ENCODE peak calls at places on chromosomes 12 and 14, in four cellular contexts. One of them, this sample, is unnamed.

GRCh38 chr14:100605706-100606686 is 18.8 kb upstream of the BEGAIN start:
- DNase-seq in cardiac fibroblast: no peak
- DNase-seq in neuronal stem cell: no peak
- DNase-seq in bronchial epithelial cell: no peak
- DNase-seq in this sample: peak

GRCh38 chr12:53999596-54000104 is 311 bp upstream of the HOXC9 start:
- DNase-seq in bronchial epithelial cell: no peak
- DNase-seq in cardiac fibroblast: peak
- DNase-seq in neuronal stem cell: no peak
- DNase-seq in this sample: peak

GRCh38 chr14:64218344-64219240 is 75.6 kb downstream of the ESR2 start:
- DNase-seq in cardiac fibroblast: peak
- DNase-seq in bronchial epithelial cell: no peak
- DNase-seq in neuronal stem cell: no peak
- DNase-seq in this sample: no peak

GRCh38 chr12:41051909-41052308 is 136.2 kb upstream of the PDZRN4 start:
- DNase-seq in neuronal stem cell: no peak
- DNase-seq in bronchial epithelial cell: no peak
- DNase-seq in cardiac fibroblast: no peak
- DNase-seq in this sample: no peak

GRCh38 chr12:6620137-6620884 is 13.1 kb upstream of the CHD4 start:
- DNase-seq in cardiac fibroblast: peak
- DNase-seq in neuronal stem cell: no peak
- DNase-seq in bronchial epithelial cell: no peak
- DNase-seq in this sample: peak

GRCh38 chr12:13251496-13251895 is 55.0 kb downstream of the EMP1 start:
- DNase-seq in bronchial epithelial cell: no peak
- DNase-seq in neuronal stem cell: no peak
- DNase-seq in cardiac fibroblast: no peak
- DNase-seq in this sample: no peak

GRCh38 chr14:105914738-105915385 is 388.5 kb downstream of the TMEM121 start:
- DNase-seq in cardiac fibroblast: no peak
- DNase-seq in neuronal stem cell: no peak
- DNase-seq in bronchial epithelial cell: no peak
- DNase-seq in this sample: no peak

GRCh38 chr12:107775093-107775721 is 703 bp downstream of the ASCL4 start:
- DNase-seq in cardiac fibroblast: peak
- DNase-seq in neuronal stem cell: peak
- DNase-seq in bronchial epithelial cell: no peak
- DNase-seq in this sample: peak

GRCh38 chr12:2017724-2018337 is 13.6 kb upstream of the DCP1B start:
- DNase-seq in bronchial epithelial cell: no peak
- DNase-seq in cardiac fibroblast: no peak
- DNase-seq in neuronal stem cell: no peak
- DNase-seq in this sample: no peak

GRCh38 chr12:79690156-79690605 is 583 bp downstream of the PAWR start:
- DNase-seq in cardiac fibroblast: no peak
- DNase-seq in bronchial epithelial cell: no peak
- DNase-seq in neuronal stem cell: peak
- DNase-seq in this sample: no peak

GRCh38 chr12:31931796-31932715 is 27.2 kb upstream of the RESF1 start:
- DNase-seq in neuronal stem cell: no peak
- DNase-seq in cardiac fibroblast: no peak
- DNase-seq in bronchial epithelial cell: no peak
- DNase-seq in this sample: peak

GRCh38 chr14:31930493-31931225 is 146.4 kb upstream of the ARHGAP5 start:
- DNase-seq in cardiac fibroblast: peak
- DNase-seq in bronchial epithelial cell: peak
- DNase-seq in neuronal stem cell: no peak
- DNase-seq in this sample: no peak

GRCh38 chr14:64806862-64807495 is 72.7 kb downstream of the SPTB start:
- DNase-seq in bronchial epithelial cell: no peak
- DNase-seq in neuronal stem cell: no peak
- DNase-seq in cardiac fibroblast: no peak
- DNase-seq in this sample: no peak

GRCh38 chr14:52103416-52103815 is 34.6 kb upstream of the NID2 start:
- DNase-seq in neuronal stem cell: no peak
- DNase-seq in cardiac fibroblast: no peak
- DNase-seq in bronchial epithelial cell: no peak
- DNase-seq in this sample: no peak

GRCh38 chr14:56057071-56057865 is 60.9 kb upstream of the PELI2 start:
- DNase-seq in neuronal stem cell: peak
- DNase-seq in bronchial epithelial cell: no peak
- DNase-seq in cardiac fibroblast: no peak
- DNase-seq in this sample: no peak

GRCh38 chr12:114779647-114780046 is 95.7 kb upstream of the TBX3 start:
- DNase-seq in bronchial epithelial cell: no peak
- DNase-seq in cardiac fibroblast: no peak
- DNase-seq in neuronal stem cell: no peak
- DNase-seq in this sample: no peak

GRCh38 chr14:74290415-74290814 is 12.3 kb downstream of the ABCD4 start:
- DNase-seq in bronchial epithelial cell: peak
- DNase-seq in cardiac fibroblast: peak
- DNase-seq in neuronal stem cell: no peak
- DNase-seq in this sample: peak

GRCh38 chr12:109130755-109131521 is 14.6 kb downstream of the ACACB start:
- DNase-seq in bronchial epithelial cell: no peak
- DNase-seq in neuronal stem cell: no peak
- DNase-seq in cardiac fibroblast: no peak
- DNase-seq in this sample: no peak

GRCh38 chr12:98618952-98619351 is 25.5 kb downstream of the SLC25A3 start:
- DNase-seq in cardiac fibroblast: peak
- DNase-seq in neuronal stem cell: no peak
- DNase-seq in bronchial epithelial cell: peak
- DNase-seq in this sample: no peak

GRCh38 chr12:68358532-68359485 is 26.6 kb upstream of the MDM1 start:
- DNase-seq in cardiac fibroblast: peak
- DNase-seq in bronchial epithelial cell: peak
- DNase-seq in neuronal stem cell: peak
- DNase-seq in this sample: peak

GRCh38 chr14:90630407-90630806 is 185.8 kb downstream of the TTC7B start:
- DNase-seq in bronchial epithelial cell: peak
- DNase-seq in cardiac fibroblast: no peak
- DNase-seq in neuronal stem cell: no peak
- DNase-seq in this sample: no peak

GRCh38 chr12:2813573-2814185 is 1.2 kb downstream of the ITFG2 start:
- DNase-seq in bronchial epithelial cell: peak
- DNase-seq in cardiac fibroblast: peak
- DNase-seq in neuronal stem cell: no peak
- DNase-seq in this sample: peak

GRCh38 chr12:52195065-52195730 is 3.4 kb upstream of the KRT80 start:
- DNase-seq in bronchial epithelial cell: no peak
- DNase-seq in cardiac fibroblast: peak
- DNase-seq in neuronal stem cell: no peak
- DNase-seq in this sample: no peak

DNA sequence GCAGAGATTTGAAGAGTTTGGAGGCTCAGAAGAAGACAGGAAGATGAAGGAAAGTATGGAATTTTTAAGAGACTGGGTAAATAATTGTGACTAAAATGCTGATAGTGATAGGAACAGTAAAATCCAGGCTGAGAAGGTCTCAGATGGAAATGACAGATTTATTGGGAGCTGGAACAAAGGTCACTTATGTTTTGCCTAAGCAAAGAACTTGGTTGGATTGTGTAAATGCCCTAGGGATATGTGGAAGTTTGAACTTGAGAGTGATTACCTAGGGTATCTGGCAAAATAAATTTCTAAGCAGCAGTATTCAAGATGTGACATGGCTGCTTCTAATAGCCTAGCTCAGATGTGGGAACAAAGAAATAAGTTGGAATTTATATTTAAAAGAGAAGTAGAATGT is 180.9 kb downstream of the TRHDE start:
- DNase-seq in cardiac fibroblast: no peak
- DNase-seq in bronchial epithelial cell: no peak
- DNase-seq in neuronal stem cell: no peak
- DNase-seq in this sample: no peak
- H3K4me3 ChIP-seq in cardiac fibroblast: no peak
- H3K4me3 ChIP-seq in bronchial epithelial cell: no peak
- H3K4me3 ChIP-seq in neuronal stem cell: no peak
- H3K4me3 ChIP-seq in this sample: no peak

GRCh38 chr12:93377252-93377542 is 528 bp upstream of the NUDT4 start:
- DNase-seq in bronchial epithelial cell: no peak
- DNase-seq in cardiac fibroblast: no peak
- DNase-seq in neuronal stem cell: no peak
- DNase-seq in this sample: no peak

GRCh38 chr12:93378373-93379310 is 917 bp downstream of the NUDT4 start:
- DNase-seq in neuronal stem cell: peak
- DNase-seq in bronchial epithelial cell: peak
- DNase-seq in cardiac fibroblast: peak
- DNase-seq in this sample: peak

GRCh38 chr12:93380480-93381121 is 2.9 kb downstream of the NUDT4 start:
- DNase-seq in cardiac fibroblast: peak
- DNase-seq in neuronal stem cell: no peak
- DNase-seq in bronchial epithelial cell: peak
- DNase-seq in this sample: no peak

GRCh38 chr12:93379432-93380308 is 1.9 kb downstream of the NUDT4 start:
- DNase-seq in bronchial epithelial cell: peak
- DNase-seq in neuronal stem cell: no peak
- DNase-seq in cardiac fibroblast: peak
- DNase-seq in this sample: no peak

GRCh38 chr12:93381183-93381975 is 3.7 kb downstream of the NUDT4 start:
- DNase-seq in cardiac fibroblast: no peak
- DNase-seq in neuronal stem cell: no peak
- DNase-seq in bronchial epithelial cell: peak
- DNase-seq in this sample: no peak
- H3K4me3 ChIP-seq in cardiac fibroblast: peak
- H3K4me3 ChIP-seq in neuronal stem cell: no peak
- H3K4me3 ChIP-seq in bronchial epithelial cell: peak
- H3K4me3 ChIP-seq in this sample: peak

GRCh38 chr12:46549527-46550265 is 177.1 kb upstream of the SLC38A2 start:
- DNase-seq in cardiac fibroblast: peak
- DNase-seq in bronchial epithelial cell: peak
- DNase-seq in neuronal stem cell: no peak
- DNase-seq in this sample: no peak
- H3K4me3 ChIP-seq in cardiac fibroblast: no peak
- H3K4me3 ChIP-seq in bronchial epithelial cell: no peak
- H3K4me3 ChIP-seq in neuronal stem cell: no peak
- H3K4me3 ChIP-seq in this sample: no peak

GRCh38 chr12:48923117-48923516 is 2.2 kb downstream of the FKBP11 start:
- DNase-seq in bronchial epithelial cell: no peak
- DNase-seq in cardiac fibroblast: no peak
- DNase-seq in neuronal stem cell: no peak
- DNase-seq in this sample: no peak

DNA sequence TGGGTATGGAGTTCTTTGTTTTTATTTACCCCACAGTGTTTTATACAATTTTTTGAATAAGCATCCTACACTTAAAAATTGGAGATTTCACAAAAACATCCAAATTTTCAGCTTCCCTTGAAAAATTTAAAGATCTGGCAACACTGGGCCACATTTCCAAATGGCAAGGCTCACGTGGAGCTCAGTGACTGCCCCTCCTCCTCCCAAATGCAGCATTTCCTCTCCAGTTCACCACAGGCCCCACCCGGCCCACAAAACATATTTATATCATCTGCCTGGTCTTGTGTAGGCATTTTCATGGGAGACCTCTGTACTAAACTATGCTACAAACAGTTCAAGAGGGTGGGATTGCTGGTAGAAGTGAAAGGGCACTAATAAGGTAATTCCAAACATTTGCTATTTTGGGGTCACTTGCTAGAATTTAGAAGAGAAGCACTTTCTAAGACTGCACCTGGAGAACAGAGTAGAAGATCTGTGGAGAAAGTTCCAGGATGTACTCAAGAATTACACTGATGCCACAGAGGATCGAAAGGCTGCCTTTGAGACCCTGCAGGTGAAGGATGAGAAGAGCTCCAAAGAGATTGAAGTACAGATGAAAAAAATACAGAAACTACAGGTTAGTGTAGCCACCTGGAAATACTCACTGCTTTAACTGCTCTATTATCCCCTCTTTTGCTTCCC is 7.3 kb downstream of the FKBP11 start:
- DNase-seq in neuronal stem cell: no peak
- DNase-seq in cardiac fibroblast: no peak
- DNase-seq in bronchial epithelial cell: no peak
- DNase-seq in this sample: no peak
- H3K4me3 ChIP-seq in neuronal stem cell: no peak
- H3K4me3 ChIP-seq in cardiac fibroblast: no peak
- H3K4me3 ChIP-seq in bronchial epithelial cell: no peak
- H3K4me3 ChIP-seq in this sample: no peak

DNA sequence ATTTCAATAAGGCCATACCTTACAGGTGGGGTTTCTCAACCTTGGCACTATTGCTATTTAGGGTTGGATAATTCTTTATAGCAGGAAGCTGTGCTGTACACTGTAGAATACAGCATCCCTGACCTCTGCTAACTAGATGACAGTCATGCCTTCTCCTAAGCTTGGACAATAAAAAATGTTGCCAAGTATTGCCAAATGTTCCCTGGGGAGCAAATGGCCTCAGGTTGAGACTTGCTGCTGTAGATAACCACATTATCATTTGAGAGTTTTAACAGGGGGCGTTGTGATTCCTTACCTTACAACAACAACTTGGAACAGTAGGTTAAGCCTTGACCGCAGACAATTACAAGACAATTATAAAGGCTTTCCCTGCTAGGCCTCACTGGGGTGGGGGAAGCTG is 1073.6 kb upstream of the TMEM132C start:
- DNase-seq in bronchial epithelial cell: peak
- DNase-seq in neuronal stem cell: no peak
- DNase-seq in cardiac fibroblast: no peak
- DNase-seq in this sample: no peak
- H3K4me3 ChIP-seq in bronchial epithelial cell: no peak
- H3K4me3 ChIP-seq in neuronal stem cell: no peak
- H3K4me3 ChIP-seq in cardiac fibroblast: no peak
- H3K4me3 ChIP-seq in this sample: no peak

GRCh38 chr14:50856660-50857059 is 15.2 kb upstream of the ABHD12B start:
- DNase-seq in neuronal stem cell: no peak
- DNase-seq in cardiac fibroblast: no peak
- DNase-seq in bronchial epithelial cell: no peak
- DNase-seq in this sample: no peak

GRCh38 chr14:50864237-50864636 is 7.6 kb upstream of the ABHD12B start:
- DNase-seq in bronchial epithelial cell: no peak
- DNase-seq in neuronal stem cell: no peak
- DNase-seq in cardiac fibroblast: no peak
- DNase-seq in this sample: no peak

GRCh38 chr14:50859296-50859624 is 12.6 kb upstream of the ABHD12B start:
- DNase-seq in cardiac fibroblast: no peak
- DNase-seq in neuronal stem cell: no peak
- DNase-seq in bronchial epithelial cell: no peak
- DNase-seq in this sample: no peak

GRCh38 chr14:50862171-50862570 is 9.7 kb upstream of the ABHD12B start:
- DNase-seq in bronchial epithelial cell: no peak
- DNase-seq in cardiac fibroblast: peak
- DNase-seq in neuronal stem cell: no peak
- DNase-seq in this sample: no peak

DNA sequence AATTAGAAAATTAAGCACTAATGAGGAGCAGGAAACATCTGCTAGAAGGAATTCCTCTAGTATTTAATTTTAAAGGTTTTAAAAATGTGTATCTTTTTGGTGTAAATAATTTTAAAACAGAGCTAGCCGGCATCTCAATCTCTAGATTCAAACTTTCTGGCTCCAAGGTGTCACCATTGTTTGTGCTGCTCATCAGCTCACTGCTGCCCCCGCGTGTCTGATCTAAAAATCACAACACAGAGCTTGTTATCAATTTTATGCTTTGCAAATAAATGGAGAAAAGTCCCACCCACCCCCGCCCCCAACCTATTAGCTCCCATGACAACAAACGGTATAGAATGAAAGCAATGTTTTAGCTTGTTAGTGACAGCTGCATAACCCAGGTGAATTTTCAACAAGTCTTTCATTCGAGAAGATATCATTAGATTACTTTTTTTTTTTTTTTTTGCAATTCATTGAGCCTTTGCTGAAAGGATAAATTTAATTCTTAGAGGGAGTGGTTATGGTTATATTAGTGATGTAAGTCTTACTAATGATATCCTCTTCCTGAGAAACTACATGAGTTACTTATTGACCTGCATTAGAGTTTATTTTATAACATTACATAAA is 11.3 kb upstream of the ABHD12B start:
- DNase-seq in bronchial epithelial cell: peak
- DNase-seq in cardiac fibroblast: peak
- DNase-seq in neuronal stem cell: peak
- DNase-seq in this sample: peak
- H3K4me3 ChIP-seq in bronchial epithelial cell: peak
- H3K4me3 ChIP-seq in cardiac fibroblast: peak
- H3K4me3 ChIP-seq in neuronal stem cell: no peak
- H3K4me3 ChIP-seq in this sample: no peak

This sample was measured in H7.